ENCODE peak calls at places on chromosomes 4 and X, in seven cellular contexts. One of them, this sample, is unnamed. For H3K4me1, the result is how much of the 10 kb centered on the place peaks cover.

GRCh38 chr4:151948351-151949016 is 187.7 kb upstream of the GATB start:
- DNase-seq in tibial artery: no peak
- DNase-seq in psoas muscle: no peak
- DNase-seq in A549: no peak
- DNase-seq in Karpas-422: no peak
- DNase-seq in astrocyte: peak
- DNase-seq in pancreas: no peak
- DNase-seq in this sample: no peak

GRCh38 chrX:47497274-47497673 is 14.3 kb upstream of the ZNF41 start:
- DNase-seq in pancreas: no peak
- DNase-seq in tibial artery: no peak
- DNase-seq in astrocyte: no peak
- DNase-seq in psoas muscle: no peak
- DNase-seq in A549: no peak
- DNase-seq in Karpas-422: peak
- DNase-seq in this sample: no peak

GRCh38 chr4:86043755-86044592 is 315.9 kb downstream of the MAPK10 start:
- DNase-seq in tibial artery: no peak
- DNase-seq in astrocyte: no peak
- DNase-seq in A549: peak
- DNase-seq in psoas muscle: no peak
- DNase-seq in pancreas: no peak
- DNase-seq in Karpas-422: peak
- DNase-seq in this sample: peak

GRCh38 chr4:109645874-109646591 is 57.2 kb downstream of the CASP6 start:
- DNase-seq in Karpas-422: no peak
- DNase-seq in astrocyte: no peak
- DNase-seq in psoas muscle: no peak
- DNase-seq in A549: no peak
- DNase-seq in tibial artery: no peak
- DNase-seq in pancreas: no peak
- DNase-seq in this sample: no peak

GRCh38 chr4:121283319-121283718 is 97.5 kb downstream of the QRFPR start:
- DNase-seq in astrocyte: no peak
- DNase-seq in A549: no peak
- DNase-seq in psoas muscle: no peak
- DNase-seq in pancreas: no peak
- DNase-seq in Karpas-422: peak
- DNase-seq in tibial artery: no peak
- DNase-seq in this sample: no peak

GRCh38 chrX:120308959-120309872 is 2.0 kb downstream of the TMEM255A start:
- DNase-seq in A549: peak
- DNase-seq in psoas muscle: peak
- DNase-seq in pancreas: peak
- DNase-seq in Karpas-422: no peak
- DNase-seq in astrocyte: peak
- DNase-seq in tibial artery: peak
- DNase-seq in this sample: peak

GRCh38 chr4:149823770-149824221 is 8.2 kb upstream of the IQCM start:
- DNase-seq in pancreas: no peak
- DNase-seq in tibial artery: no peak
- DNase-seq in psoas muscle: no peak
- DNase-seq in A549: peak
- DNase-seq in Karpas-422: no peak
- DNase-seq in astrocyte: peak
- DNase-seq in this sample: no peak

GRCh38 chr4:184310171-184310567 is 92.5 kb upstream of the ENPP6 start:
- DNase-seq in A549: no peak
- DNase-seq in pancreas: no peak
- DNase-seq in psoas muscle: no peak
- DNase-seq in Karpas-422: peak
- DNase-seq in astrocyte: no peak
- DNase-seq in tibial artery: no peak
- DNase-seq in this sample: peak

GRCh38 chr4:40587826-40588225 is 41.8 kb downstream of the RBM47 start:
- DNase-seq in psoas muscle: no peak
- DNase-seq in Karpas-422: no peak
- DNase-seq in A549: no peak
- DNase-seq in astrocyte: no peak
- DNase-seq in pancreas: no peak
- DNase-seq in tibial artery: no peak
- DNase-seq in this sample: no peak

GRCh38 chrX:37846141-37846540 is 1.2 kb downstream of the DYNLT3 start:
- DNase-seq in tibial artery: no peak
- DNase-seq in pancreas: no peak
- DNase-seq in Karpas-422: no peak
- DNase-seq in psoas muscle: no peak
- DNase-seq in A549: no peak
- DNase-seq in astrocyte: peak
- DNase-seq in this sample: no peak

GRCh38 chrX:54980334-54980733 is 13.7 kb downstream of the PFKFB1 start:
- DNase-seq in psoas muscle: no peak
- DNase-seq in pancreas: no peak
- DNase-seq in tibial artery: no peak
- DNase-seq in astrocyte: no peak
- DNase-seq in Karpas-422: no peak
- DNase-seq in A549: no peak
- DNase-seq in this sample: no peak

GRCh38 chr4:128519163-128519810 is 231.7 kb upstream of the PGRMC2 start:
- DNase-seq in A549: no peak
- DNase-seq in psoas muscle: peak
- DNase-seq in astrocyte: peak
- DNase-seq in Karpas-422: no peak
- DNase-seq in tibial artery: peak
- DNase-seq in pancreas: no peak
- DNase-seq in this sample: peak

GRCh38 chrX:143455045-143455444 is 62.2 kb downstream of the SPANXN3 start:
- DNase-seq in pancreas: no peak
- DNase-seq in Karpas-422: no peak
- DNase-seq in psoas muscle: no peak
- DNase-seq in astrocyte: no peak
- DNase-seq in A549: no peak
- DNase-seq in tibial artery: no peak
- DNase-seq in this sample: peak

GRCh38 chrX:66498672-66499296 is 140.1 kb downstream of the EDA2R start:
- DNase-seq in pancreas: no peak
- DNase-seq in tibial artery: no peak
- DNase-seq in A549: no peak
- DNase-seq in Karpas-422: no peak
- DNase-seq in psoas muscle: no peak
- DNase-seq in astrocyte: no peak
- DNase-seq in this sample: no peak

GRCh38 chr4:39446842-39447573 is 11.7 kb downstream of the RPL9 start:
- DNase-seq in A549: no peak
- DNase-seq in Karpas-422: peak
- DNase-seq in pancreas: peak
- DNase-seq in tibial artery: peak
- DNase-seq in astrocyte: peak
- DNase-seq in psoas muscle: peak
- DNase-seq in this sample: peak

GRCh38 chr4:15238720-15239119 is 189.1 kb upstream of the C1QTNF7 start:
- DNase-seq in tibial artery: no peak
- DNase-seq in astrocyte: no peak
- DNase-seq in pancreas: no peak
- DNase-seq in Karpas-422: peak
- DNase-seq in psoas muscle: no peak
- DNase-seq in A549: peak
- DNase-seq in this sample: no peak

GRCh38 chr4:56049428-56050212 is 100.9 kb downstream of the CEP135 start:
- DNase-seq in astrocyte: peak
- DNase-seq in A549: no peak
- DNase-seq in tibial artery: no peak
- DNase-seq in pancreas: no peak
- DNase-seq in Karpas-422: peak
- DNase-seq in psoas muscle: no peak
- DNase-seq in this sample: peak

GRCh38 chr4:7192252-7193039 is at the start of gene SORCS2:
- DNase-seq in A549: peak
- DNase-seq in Karpas-422: peak
- DNase-seq in tibial artery: peak
- DNase-seq in astrocyte: no peak
- DNase-seq in psoas muscle: peak
- DNase-seq in pancreas: peak
- DNase-seq in this sample: peak

DNA sequence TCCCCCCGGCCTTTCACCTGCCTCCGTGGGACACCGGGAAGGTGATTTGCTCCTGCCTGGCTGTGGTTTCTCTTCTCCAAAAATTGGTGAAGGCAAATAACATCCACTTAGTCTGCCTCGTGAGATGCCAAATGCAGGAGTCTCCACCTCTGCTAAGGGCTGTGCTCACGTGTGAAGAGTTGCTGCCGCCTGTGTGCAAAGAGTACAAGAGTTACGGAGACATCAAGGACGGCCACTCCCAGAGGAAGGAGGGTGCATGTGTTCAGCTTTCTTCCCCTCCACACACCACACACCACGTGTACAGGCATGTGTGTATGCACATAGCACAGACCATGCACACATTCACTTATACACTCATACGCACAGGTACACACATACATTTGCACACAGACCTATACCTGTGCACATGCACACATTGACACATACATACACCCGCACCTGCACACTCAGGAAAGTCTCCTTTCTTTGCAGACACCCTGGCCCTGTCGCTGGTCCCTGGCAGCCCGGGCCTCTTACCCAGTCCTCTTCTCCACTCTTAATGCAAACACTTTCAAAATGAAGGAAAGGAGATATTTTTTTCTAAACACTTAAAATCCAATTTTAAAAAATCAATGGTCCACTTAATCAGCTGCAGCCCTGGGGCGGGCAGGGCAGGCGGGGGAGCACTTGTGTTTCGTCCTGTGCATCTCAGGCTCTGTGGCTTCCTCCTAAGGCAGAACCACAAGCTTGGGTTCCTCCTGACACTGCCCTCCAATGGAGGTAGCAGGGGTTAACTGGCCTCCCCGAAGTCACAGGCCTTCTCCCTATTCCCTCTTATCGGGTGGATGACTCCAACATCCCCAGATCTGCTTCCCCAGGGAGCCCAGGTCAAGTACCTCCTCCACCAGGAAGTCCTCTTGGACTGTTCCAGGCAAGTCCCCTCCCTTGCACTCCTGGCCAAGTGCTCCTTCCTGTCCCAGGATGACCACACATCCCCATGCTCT is 103.0 kb downstream of the CPZ start:
- DNase-seq in Karpas-422: no peak
- DNase-seq in astrocyte: no peak
- DNase-seq in pancreas: no peak
- DNase-seq in psoas muscle: no peak
- DNase-seq in tibial artery: peak
- DNase-seq in A549: no peak
- DNase-seq in this sample: no peak
- H3K4me1 ChIP-seq in Karpas-422: under half
- H3K4me1 ChIP-seq in astrocyte: under half
- H3K4me1 ChIP-seq in pancreas: under half
- H3K4me1 ChIP-seq in psoas muscle: under half
- H3K4me1 ChIP-seq in tibial artery: under half
- H3K4me1 ChIP-seq in A549: under half
- H3K4me1 ChIP-seq in this sample: under half

DNA sequence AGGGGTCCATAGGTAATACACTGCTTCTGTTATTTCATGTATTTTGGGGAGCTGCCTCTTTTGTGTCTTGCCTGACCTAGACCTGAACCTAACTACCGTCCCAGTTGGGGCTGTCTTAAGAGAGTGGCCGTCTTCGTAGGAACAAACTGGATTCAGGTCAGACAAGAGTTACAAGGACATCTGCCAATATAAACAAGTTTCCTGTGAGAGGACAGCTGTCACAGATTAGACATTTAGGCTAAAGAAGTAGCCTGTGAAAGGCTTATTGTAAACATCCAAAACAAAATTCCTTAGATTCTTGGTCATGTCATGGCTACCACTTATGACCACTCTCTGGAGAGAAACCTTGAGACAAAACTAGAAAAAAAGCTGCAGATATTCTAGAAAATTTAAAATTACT is 797.6 kb upstream of the AADAT start:
- DNase-seq in A549: no peak
- DNase-seq in astrocyte: no peak
- DNase-seq in Karpas-422: no peak
- DNase-seq in tibial artery: no peak
- DNase-seq in pancreas: no peak
- DNase-seq in psoas muscle: no peak
- DNase-seq in this sample: no peak
- H3K4me1 ChIP-seq in A549: under half
- H3K4me1 ChIP-seq in astrocyte: under half
- H3K4me1 ChIP-seq in Karpas-422: under half
- H3K4me1 ChIP-seq in tibial artery: under half
- H3K4me1 ChIP-seq in pancreas: under half
- H3K4me1 ChIP-seq in psoas muscle: under half
- H3K4me1 ChIP-seq in this sample: under half

GRCh38 chrX:129759576-129760061 is 20.1 kb upstream of the SASH3 start:
- DNase-seq in Karpas-422: no peak
- DNase-seq in pancreas: no peak
- DNase-seq in astrocyte: peak
- DNase-seq in A549: no peak
- DNase-seq in tibial artery: no peak
- DNase-seq in psoas muscle: peak
- DNase-seq in this sample: peak
- H3K4me1 ChIP-seq in Karpas-422: under half
- H3K4me1 ChIP-seq in pancreas: under half
- H3K4me1 ChIP-seq in astrocyte: under half
- H3K4me1 ChIP-seq in A549: under half
- H3K4me1 ChIP-seq in tibial artery: under half
- H3K4me1 ChIP-seq in psoas muscle: under half
- H3K4me1 ChIP-seq in this sample: under half

GRCh38 chr4:8195431-8195830 is 3.7 kb upstream of the SH3TC1 start:
- DNase-seq in astrocyte: no peak
- DNase-seq in tibial artery: no peak
- DNase-seq in A549: no peak
- DNase-seq in psoas muscle: no peak
- DNase-seq in pancreas: no peak
- DNase-seq in Karpas-422: no peak
- DNase-seq in this sample: no peak

GRCh38 chr4:8195841-8196460 is 3.1 kb upstream of the SH3TC1 start:
- DNase-seq in Karpas-422: no peak
- DNase-seq in A549: no peak
- DNase-seq in tibial artery: no peak
- DNase-seq in psoas muscle: no peak
- DNase-seq in astrocyte: no peak
- DNase-seq in pancreas: peak
- DNase-seq in this sample: no peak

GRCh38 chr4:8198906-8199593 is at the start of gene SH3TC1:
- DNase-seq in tibial artery: peak
- DNase-seq in Karpas-422: peak
- DNase-seq in pancreas: peak
- DNase-seq in psoas muscle: peak
- DNase-seq in astrocyte: peak
- DNase-seq in A549: peak
- DNase-seq in this sample: peak

GRCh38 chr4:8198206-8198905 is 734 bp upstream of the SH3TC1 start:
- DNase-seq in Karpas-422: no peak
- DNase-seq in pancreas: peak
- DNase-seq in psoas muscle: no peak
- DNase-seq in astrocyte: no peak
- DNase-seq in tibial artery: no peak
- DNase-seq in A549: no peak
- DNase-seq in this sample: no peak

DNA sequence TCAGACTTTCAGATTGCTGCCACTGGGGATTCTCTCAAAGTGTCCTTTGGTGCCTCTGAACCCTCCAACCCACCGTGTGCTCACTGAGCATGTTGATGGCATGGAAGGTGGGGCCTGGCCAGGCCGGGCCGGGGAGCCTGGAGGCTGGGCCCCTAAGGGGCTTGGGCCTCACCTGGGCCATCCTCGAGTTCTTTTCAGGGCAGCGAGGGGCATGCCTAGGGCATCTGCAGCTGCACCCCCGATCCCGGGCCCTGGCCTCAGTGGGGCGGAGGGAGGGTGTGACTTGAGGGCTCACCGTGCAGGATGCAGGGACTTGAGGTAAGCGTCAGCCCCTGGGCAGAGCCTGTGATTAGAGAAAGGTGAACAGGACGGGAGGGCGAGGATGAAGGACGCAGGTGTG is 1.6 kb upstream of the SH3TC1 start:
- DNase-seq in psoas muscle: no peak
- DNase-seq in tibial artery: no peak
- DNase-seq in A549: no peak
- DNase-seq in pancreas: no peak
- DNase-seq in Karpas-422: no peak
- DNase-seq in astrocyte: no peak
- DNase-seq in this sample: no peak
- H3K4me1 ChIP-seq in psoas muscle: under half
- H3K4me1 ChIP-seq in tibial artery: under half
- H3K4me1 ChIP-seq in A549: under half
- H3K4me1 ChIP-seq in pancreas: under half
- H3K4me1 ChIP-seq in Karpas-422: under half
- H3K4me1 ChIP-seq in astrocyte: under half
- H3K4me1 ChIP-seq in this sample: half or more